ENCODE peak calls at places on chromosomes 16 and 17, in five cellular contexts. R is naive thymus-derived CD4-positive, alpha-beta T cell; U is cerebellar nuclear complex; A is fibroblast of mammary gland; X is neural progenitor cell. E is an unnamed sample.

GRCh38 chr17:48729335-48730239 is 1.0 kb upstream of the HOXB13 start:
- DNase-seq in R (no peak), U (no peak), A (no peak), X (no peak), E (peak)

GRCh38 chr16:57646388-57647039 is 18.1 kb downstream of the ADGRG1 start:
- DNase-seq in R (no peak), U (no peak), A (no peak), X (no peak), E (no peak)

GRCh38 chr17:18182190-18182977 is 1.2 kb upstream of the ALKBH5 start:
- DNase-seq in R (no peak), U (no peak), A (no peak), X (peak), E (no peak)

GRCh38 chr16:19463468-19464315 is 46.0 kb downstream of the TMC5 start:
- DNase-seq in R (no peak), U (no peak), A (no peak), X (no peak), E (no peak)

GRCh38 chr17:55303701-55304145 is 39.0 kb downstream of the HLF start:
- DNase-seq in R (no peak), U (no peak), A (peak), X (no peak), E (peak)

GRCh38 chr16:65185379-65185778 is 63.5 kb upstream of the CDH11 start:
- DNase-seq in R (no peak), U (no peak), A (no peak), X (no peak), E (no peak)

GRCh38 chr16:21244798-21245197 is 11.3 kb downstream of the ANKS4B start:
- DNase-seq in R (no peak), U (no peak), A (no peak), X (no peak), E (no peak)

GRCh38 chr16:65023802-65024201 is 98.1 kb downstream of the CDH11 start:
- DNase-seq in R (no peak), U (no peak), A (no peak), X (no peak), E (no peak)

GRCh38 chr16:12187939-12188673 is 211.6 kb downstream of the SNX29 start:
- DNase-seq in R (no peak), U (no peak), A (peak), X (no peak), E (no peak)

GRCh38 chr16:11794991-11795886 is 1.8 kb downstream of the ZC3H7A start:
- DNase-seq in R (no peak), U (no peak), A (peak), X (no peak), E (no peak)

GRCh38 chr16:31129568-31130335 is 5.8 kb downstream of the PRSS8 start:
- DNase-seq in R (no peak), U (no peak), A (peak), X (no peak), E (no peak)

GRCh38 chr17:30701498-30701989 is 122.9 kb downstream of the CRLF3 start:
- DNase-seq in R (no peak), U (no peak), A (no peak), X (no peak), E (no peak)

GRCh38 chr17:81020767-81021497 is 14.0 kb upstream of the BAIAP2 start:
- DNase-seq in R (no peak), U (peak), A (peak), X (no peak), E (no peak)

E was measured in endodermal cell.